ENCODE peak calls at places on chromosomes 7 and 10, in nine cellular contexts. P is GM23248, N is MM.1S, Q is right cardiac atrium, A is ovary, F is SJSA1, X is prostate gland, T is heart left ventricle, M is neural progenitor cell. S is an unnamed sample.

GRCh38 chr10:20552382-20552781 is 344.7 kb downstream of the NEBL start:
- DNase-seq in P (no peak), N (no peak), Q (no peak), A (no peak), F (no peak), X (no peak), T (no peak), M (no peak), S (no peak)

GRCh38 chr10:32417906-32418547 is 27.9 kb upstream of the CCDC7 start:
- DNase-seq in P (peak; percentile 77), N (no peak), Q (no peak), A (peak; percentile 68), F (no peak), X (no peak), T (no peak), M (no peak), S (no peak)

GRCh38 chr10:12435348-12435747 is 86.0 kb downstream of the CAMK1D start:
- DNase-seq in P (no peak), N (no peak), Q (no peak), A (no peak), F (no peak), X (no peak), T (no peak), M (no peak), S (no peak)

GRCh38 chr7:120827719-120828118 is 30.2 kb downstream of the TSPAN12 start:
- DNase-seq in P (no peak), N (no peak), Q (no peak), A (no peak), F (no peak), X (no peak), T (no peak), M (no peak), S (no peak)

GRCh38 chr10:123782549-123782948 is 109.1 kb downstream of the CPXM2 start:
- DNase-seq in P (no peak), N (no peak), Q (no peak), A (no peak), F (no peak), X (no peak), T (no peak), M (no peak), S (no peak)

GRCh38 chr7:158285383-158285770 is 302.2 kb downstream of the PTPRN2 start:
- DNase-seq in P (no peak), N (no peak), Q (no peak), A (no peak), F (no peak), X (peak; percentile 2), T (no peak), M (no peak), S (no peak)

GRCh38 chr10:28681928-28682750 is 4.8 kb downstream of the BAMBI start:
- DNase-seq in P (no peak), N (no peak), Q (no peak), A (no peak), F (no peak), X (no peak), T (no peak), M (no peak), S (no peak)

GRCh38 chr7:35004531-35005096 is 32.7 kb downstream of the DPY19L1 start:
- DNase-seq in P (peak; percentile 20), N (no peak), Q (no peak), A (no peak), F (peak; percentile 66), X (no peak), T (no peak), M (peak; percentile 33), S (peak; percentile 54)

GRCh38 chr10:129328531-129328930 is 138.5 kb upstream of the MGMT start:
- DNase-seq in P (no peak), N (no peak), Q (no peak), A (no peak), F (no peak), X (no peak), T (no peak), M (no peak), S (peak; percentile 93)

GRCh38 chr7:30817060-30817770 is 46.0 kb downstream of the MINDY4 start:
- DNase-seq in P (peak; percentile 81), N (no peak), Q (peak; percentile 55), A (no peak), F (peak; percentile 22), X (no peak), T (no peak), M (no peak), S (no peak)

GRCh38 chr7:1947586-1948217 is 277.6 kb downstream of the ELFN1 start:
- DNase-seq in P (no peak), N (no peak), Q (peak; percentile 40), A (no peak), F (no peak), X (no peak), T (no peak), M (no peak), S (no peak)

GRCh38 chr7:86295526-86295925 is 348.2 kb upstream of the GRM3 start:
- DNase-seq in P (no peak), N (no peak), Q (no peak), A (no peak), F (no peak), X (no peak), T (no peak), M (no peak), S (no peak)

GRCh38 chr10:57716884-57717283 is 550.8 kb downstream of the IPMK start:
- DNase-seq in P (peak; percentile 50), N (peak; percentile 37), Q (no peak), A (no peak), F (no peak), X (no peak), T (no peak), M (peak; percentile 7), S (peak; percentile 4)

GRCh38 chr7:50552921-50553320 is 12.3 kb downstream of the DDC start:
- DNase-seq in P (peak; percentile 66), N (no peak), Q (no peak), A (peak; percentile 36), F (no peak), X (no peak), T (no peak), M (peak; percentile 82), S (peak; percentile 21)

GRCh38 chr10:71116426-71116825 is 95.9 kb upstream of the UNC5B start:
- DNase-seq in P (no peak), N (no peak), Q (no peak), A (no peak), F (no peak), X (no peak), T (no peak), M (no peak), S (no peak)

GRCh38 chr10:119783665-119784027 is 57.8 kb downstream of the INPP5F start:
- DNase-seq in P (no peak), N (no peak), Q (no peak), A (no peak), F (no peak), X (no peak), T (no peak), M (no peak), S (no peak)

GRCh38 chr10:119780879-119781480 is 55.1 kb downstream of the INPP5F start:
- DNase-seq in P (no peak), N (no peak), Q (no peak), A (no peak), F (no peak), X (no peak), T (no peak), M (no peak), S (no peak)

GRCh38 chr10:119778776-119779445 is 53.1 kb downstream of the INPP5F start:
- DNase-seq in P (no peak), N (no peak), Q (no peak), A (no peak), F (no peak), X (no peak), T (no peak), M (no peak), S (no peak)

GRCh38 chr10:119782981-119783664 is 57.3 kb downstream of the INPP5F start:
- DNase-seq in P (peak; percentile 31), N (no peak), Q (no peak), A (no peak), F (no peak), X (no peak), T (no peak), M (no peak), S (peak; percentile 26)

GRCh38 chr10:119781498-119781897 is 55.6 kb downstream of the INPP5F start:
- DNase-seq in P (no peak), N (no peak), Q (no peak), A (no peak), F (no peak), X (no peak), T (no peak), M (no peak), S (peak; percentile 26)
- H3K4me1 ChIP-seq in P (peaks cover 14% of the 10 kb centered on the region), N (no peaks in the 10 kb centered on the region), Q (no peaks in the 10 kb centered on the region), A (no peaks in the 10 kb centered on the region), F (peaks cover 59% of the 10 kb centered on the region), X (no peaks in the 10 kb centered on the region), T (peaks cover 12% of the 10 kb centered on the region), M (peaks cover 20% of the 10 kb centered on the region), S (peaks cover 44% of the 10 kb centered on the region)

GRCh38 chr7:74026406-74027123 is 1.4 kb upstream of the ELN start:
- DNase-seq in P (peak; percentile 76), N (peak; percentile 28), Q (peak; percentile 95), A (peak; percentile 86), F (peak; percentile 76), X (peak; percentile 67), T (peak; percentile 91), M (peak; percentile 76), S (peak; percentile 86)
- H3K4me1 ChIP-seq in P (peaks cover 50% of the 10 kb centered on the region), N (no peaks in the 10 kb centered on the region), Q (peaks cover 8% of the 10 kb centered on the region), A (peaks cover 35% of the 10 kb centered on the region), F (peaks cover 24% of the 10 kb centered on the region), X (peaks cover 7% of the 10 kb centered on the region), T (peaks cover 64% of the 10 kb centered on the region), M (peaks cover 17% of the 10 kb centered on the region), S (peaks cover 37% of the 10 kb centered on the region)

GRCh38 chr10:4243651-4244050 is 458.6 kb upstream of the KLF6 start:
- DNase-seq in P (peak; percentile 98), N (no peak), Q (no peak), A (no peak), F (peak; percentile 82), X (no peak), T (no peak), M (no peak), S (peak; percentile 36)
- H3K4me1 ChIP-seq in P (peaks cover 75% of the 10 kb centered on the region), N (peaks cover 15% of the 10 kb centered on the region), Q (peaks cover 2% of the 10 kb centered on the region), A (peaks cover 5% of the 10 kb centered on the region), F (peaks cover 52% of the 10 kb centered on the region), X (no peaks in the 10 kb centered on the region), T (peaks cover 55% of the 10 kb centered on the region), M (peaks cover 31% of the 10 kb centered on the region), S (peaks cover 20% of the 10 kb centered on the region)

GRCh38 chr7:106420210-106420609 is 135.4 kb upstream of the NAMPT start:
- DNase-seq in P (no peak), N (no peak), Q (no peak), A (no peak), F (no peak), X (no peak), T (no peak), M (no peak), S (no peak)

GRCh38 chr7:106419455-106420182 is 134.8 kb upstream of the NAMPT start:
- DNase-seq in P (peak; percentile 17), N (no peak), Q (no peak), A (no peak), F (no peak), X (no peak), T (no peak), M (no peak), S (no peak)

GRCh38 chr7:106417273-106417902 is 132.6 kb upstream of the NAMPT start:
- DNase-seq in P (no peak), N (no peak), Q (no peak), A (no peak), F (no peak), X (no peak), T (no peak), M (no peak), S (no peak)

GRCh38 chr7:106418094-106418493 is 133.3 kb upstream of the NAMPT start:
- DNase-seq in P (peak; percentile 37), N (no peak), Q (no peak), A (no peak), F (no peak), X (no peak), T (no peak), M (no peak), S (no peak)

GRCh38 chr7:106418526-106418925 is 133.7 kb upstream of the NAMPT start:
- DNase-seq in P (no peak), N (no peak), Q (no peak), A (no peak), F (no peak), X (no peak), T (no peak), M (no peak), S (no peak)
- H3K4me1 ChIP-seq in P (peaks cover 19% of the 10 kb centered on the region), N (no peaks in the 10 kb centered on the region), Q (peaks cover 3% of the 10 kb centered on the region), A (peaks cover 7% of the 10 kb centered on the region), F (peaks cover 15% of the 10 kb centered on the region), X (peaks cover 4% of the 10 kb centered on the region), T (peaks cover 18% of the 10 kb centered on the region), M (no peaks in the 10 kb centered on the region), S (peaks cover 42% of the 10 kb centered on the region)

S was measured in A673.